ENCODE peak calls at places on chromosome 10, in nine cellular contexts. I is astrocyte, Z is mesendoderm, B is AG04450, O is brain microvascular endothelial cell, P is adrenal gland, J is mesenchymal stem cell, G is MM.1S, W is body of pancreas. U is an unnamed sample.

GRCh38 chr10:72043016-72043834 is 45.1 kb downstream of the SPOCK2 start:
- DNase-seq in I (no peak), G (no peak), B (no peak), Z (peak; percentile 73), P (no peak), J (no peak), O (no peak), W (no peak), U (no peak)

GRCh38 chr10:26516540-26517101 is 78.5 kb downstream of the APBB1IP start:
- DNase-seq in O (no peak), B (no peak), P (no peak), J (no peak), G (no peak), W (no peak), Z (peak; percentile 93), I (peak; percentile 17), U (no peak)

GRCh38 chr10:117543245-117543998 is 876 bp downstream of the EMX2 start:
- DNase-seq in W (no peak), Z (peak; percentile 72), G (no peak), O (peak; percentile 14), B (no peak), P (peak; percentile 11), J (no peak), I (no peak), U (no peak)

GRCh38 chr10:74929197-74929596 is 102.8 kb downstream of the KAT6B start:
- DNase-seq in W (no peak), I (peak; percentile 73), O (peak; percentile 18), G (no peak), P (no peak), Z (no peak), J (peak; percentile 28), B (no peak), U (no peak)

GRCh38 chr10:71520042-71520441 is 123.3 kb downstream of the CDH23 start:
- DNase-seq in J (peak; percentile 6), Z (no peak), O (peak; percentile 40), G (no peak), W (no peak), P (no peak), I (peak; percentile 57), B (no peak), U (no peak)

GRCh38 chr10:4662576-4663161 is 163.3 kb upstream of the AKR1E2 start:
- DNase-seq in Z (peak; percentile 11), I (peak; percentile 23), W (no peak), B (no peak), O (no peak), G (no peak), P (no peak), J (peak; percentile 70), U (no peak)

GRCh38 chr10:118832242-118832651 is 77.5 kb upstream of the CACUL1 start:
- DNase-seq in J (no peak), G (no peak), Z (no peak), W (peak; percentile 59), I (no peak), O (no peak), P (peak; percentile 72), B (no peak), U (no peak)

GRCh38 chr10:58998924-58999713 is 177.3 kb upstream of the PHYHIPL start:
- DNase-seq in O (no peak), I (peak; percentile 31), B (no peak), G (no peak), W (peak; percentile 78), J (no peak), Z (no peak), P (peak; percentile 9), U (peak; percentile 72)

GRCh38 chr10:112176543-112176942 is 7.0 kb downstream of the GPAM start:
- DNase-seq in O (no peak), P (no peak), W (no peak), G (no peak), Z (no peak), J (no peak), B (no peak), I (no peak), U (no peak)

GRCh38 chr10:29105516-29106215 is 183.2 kb upstream of the LYZL1 start:
- DNase-seq in B (peak; percentile 37), J (peak; percentile 62), O (peak; percentile 72), G (no peak), W (no peak), P (peak; percentile 5), I (peak; percentile 89), Z (peak; percentile 87), U (no peak)

GRCh38 chr10:66941491-66941890 is 15.7 kb downstream of the LRRTM3 start:
- DNase-seq in Z (no peak), O (no peak), G (no peak), B (no peak), W (no peak), P (peak; percentile 54), J (no peak), I (no peak), U (peak; percentile 64)

GRCh38 chr10:115335366-115335765 is 242.2 kb downstream of the ATRNL1 start:
- DNase-seq in W (no peak), J (no peak), B (no peak), O (no peak), G (no peak), I (peak; percentile 11), Z (no peak), P (no peak), U (no peak)

GRCh38 chr10:93993782-93994668 is at the start of gene PLCE1:
- DNase-seq in O (no peak), W (peak; percentile 81), B (no peak), G (peak; percentile 66), I (no peak), P (peak; percentile 58), J (peak; percentile 53), Z (peak; percentile 58), U (no peak)

GRCh38 chr10:113093188-113094113 is 143.4 kb downstream of the TCF7L2 start:
- DNase-seq in G (no peak), I (peak; percentile 69), P (no peak), W (peak; percentile 57), J (peak; percentile 60), B (no peak), O (no peak), Z (no peak), U (no peak)

GRCh38 chr10:29688230-29688634 is 53.5 kb upstream of the SVIL start:
- DNase-seq in B (no peak), Z (peak; percentile 87), J (peak; percentile 48), G (no peak), P (no peak), W (no peak), O (no peak), I (no peak), U (no peak)

GRCh38 chr10:59323036-59323459 is 39.3 kb downstream of the FAM13C start:
- DNase-seq in Z (no peak), P (no peak), O (no peak), I (no peak), W (no peak), G (no peak), J (peak; percentile 26), B (no peak), U (no peak)

GRCh38 chr10:99937630-99938029 is 72.1 kb downstream of the DNMBP start:
- DNase-seq in W (no peak), Z (no peak), J (no peak), O (no peak), B (no peak), I (no peak), G (no peak), P (no peak), U (no peak)

GRCh38 chr10:91210435-91210834 is 10.0 kb upstream of the PCGF5 start:
- DNase-seq in O (no peak), B (no peak), Z (no peak), G (peak; percentile 97), J (no peak), I (no peak), W (peak; percentile 71), P (peak; percentile 36), U (no peak)

GRCh38 chr10:74988055-74988773 is 123.2 kb upstream of the SAMD8 start:
- DNase-seq in Z (no peak), P (peak; percentile 16), W (no peak), B (no peak), I (peak; percentile 65), G (peak; percentile 48), J (no peak), O (no peak), U (no peak)

GRCh38 chr10:5343979-5344378 is 20.8 kb upstream of the UCN3 start:
- DNase-seq in B (no peak), J (no peak), G (no peak), P (no peak), O (no peak), I (no peak), Z (no peak), W (no peak), U (no peak)

GRCh38 chr10:42367532-42368230 is 270.7 kb downstream of the ZNF33B start:
- DNase-seq in P (peak; percentile 81), I (peak; percentile 52), O (peak; percentile 88), W (peak; percentile 92), B (peak; percentile 41), G (peak; percentile 63), Z (peak; percentile 80), J (no peak), U (peak; percentile 95)

GRCh38 chr10:6525599-6526160 is 54.4 kb downstream of the PRKCQ start:
- DNase-seq in W (no peak), B (no peak), G (no peak), J (no peak), I (no peak), O (no peak), P (no peak), Z (no peak), U (no peak)

DNA sequence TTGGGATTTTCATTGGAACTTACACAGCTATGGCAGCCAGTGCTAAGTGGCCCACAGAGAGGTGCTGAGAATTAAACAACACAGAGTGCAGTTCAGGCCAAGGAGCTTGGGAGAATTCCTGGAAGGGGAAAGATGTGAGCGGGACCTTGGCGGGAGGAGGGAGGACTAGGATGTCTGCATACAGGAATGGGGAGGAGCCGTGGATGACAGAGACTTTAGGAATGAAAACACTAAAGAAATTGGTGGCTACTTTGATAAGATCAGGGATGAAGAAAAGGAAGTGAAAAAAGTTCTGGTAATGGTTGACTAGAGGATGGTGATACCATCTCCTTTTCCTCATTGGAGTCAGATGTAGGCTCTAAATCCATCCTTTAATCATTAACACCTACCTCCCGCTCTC is 234.2 kb upstream of the FZD8 start:
- DNase-seq in B (no peak), I (peak; percentile 54), J (peak; percentile 79), P (no peak), Z (peak; percentile 96), W (no peak), G (no peak), O (peak; percentile 41), U (no peak)
- H3K27ac ChIP-seq in B (no peak overlapping the region), I (no peak overlapping the region), J (peak overlapping the region; percentile 82), P (no peak overlapping the region), Z (peak overlapping the region; percentile 81), W (no peak overlapping the region), G (no peak overlapping the region), O (no peak overlapping the region), U (no peak overlapping the region)

GRCh38 chr10:11325817-11326216 is 285.6 kb downstream of the USP6NL start:
- DNase-seq in W (no peak), P (no peak), I (peak; percentile 51), J (peak; percentile 79), G (no peak), B (peak; percentile 23), O (peak; percentile 79), Z (peak; percentile 19), U (no peak)
- H3K27ac ChIP-seq in W (no peak overlapping the region), P (no peak overlapping the region), I (peak overlapping the region; percentile 27), J (no peak overlapping the region), G (no peak overlapping the region), B (peak overlapping the region; percentile 34), O (peak overlapping the region; percentile 37), Z (no peak overlapping the region), U (no peak overlapping the region)

GRCh38 chr10:128851281-128851680 is 615.8 kb upstream of the MGMT start:
- DNase-seq in Z (no peak), W (no peak), P (no peak), O (no peak), I (no peak), J (no peak), G (no peak), B (no peak), U (no peak)
- H3K27ac ChIP-seq in Z (no peak overlapping the region), W (no peak overlapping the region), P (no peak overlapping the region), O (no peak overlapping the region), I (no peak overlapping the region), J (no peak overlapping the region), G (no peak overlapping the region), B (no peak overlapping the region), U (no peak overlapping the region)

GRCh38 chr10:126135177-126135576 is 238.8 kb downstream of the FANK1 start:
- DNase-seq in I (no peak), P (no peak), B (no peak), J (peak; percentile 44), O (no peak), W (no peak), Z (peak; percentile 59), G (no peak), U (no peak)
- H3K27ac ChIP-seq in I (peak overlapping the region; percentile 62), P (no peak overlapping the region), B (no peak overlapping the region), J (no peak overlapping the region), O (no peak overlapping the region), W (no peak overlapping the region), Z (no peak overlapping the region), G (no peak overlapping the region), U (peak overlapping the region; percentile 22)